ENCODE peak calls at places on chromosomes 16 and 17, in nine cellular contexts. M is NCI-H2107; R is stimulated activated CD8-positive, alpha-beta memory T cell treated with anti-CD3 and anti-CD28 coated beads, Interleukin-4, amount 100 ng/mL, for 1 hour; N is activated effector memory CD4-positive, alpha-beta T cell treated with Interleukin-2 at 50 U/mL for 16 hours; V is SK-N-SH; C is D341Med; I is Caco-2; H is K562; Y is OCI-LY7. L is an unnamed sample.
A peak's percentile ranks its signal among the peaks of the same experiment; 100 is the strongest.

GRCh38 chr16:57530531-57531252 is 5.7 kb downstream of the CCDC102A start:
- DNase-seq in M (no peak), R (no peak), N (no peak), V (peak; percentile 10), C (peak; percentile 18), I (peak; percentile 40), H (peak; percentile 2), Y (no peak), L (no peak)

GRCh38 chr16:23566724-23567123 is 9.2 kb downstream of the UBFD1 start:
- DNase-seq in M (no peak), R (no peak), N (no peak), V (no peak), C (no peak), I (no peak), H (no peak), Y (no peak), L (no peak)

GRCh38 chr16:68072038-68072695 is 13.0 kb upstream of the NFATC3 start:
- DNase-seq in M (no peak), R (no peak), N (no peak), V (no peak), C (no peak), I (no peak), H (peak; percentile 67), Y (no peak), L (no peak)

GRCh38 chr16:3665508-3665907 is 11.0 kb downstream of the DNASE1 start:
- DNase-seq in M (no peak), R (peak; percentile 4), N (peak; percentile 18), V (no peak), C (peak; percentile 15), I (no peak), H (no peak), Y (peak; percentile 57), L (no peak)

GRCh38 chr17:61981323-61981722 is 53.5 kb upstream of the INTS2 start:
- DNase-seq in M (no peak), R (no peak), N (no peak), V (no peak), C (no peak), I (no peak), H (no peak), Y (no peak), L (no peak)

GRCh38 chr17:4897198-4897657 is 2.1 kb upstream of the C17orf107 start:
- DNase-seq in M (no peak), R (no peak), N (no peak), V (no peak), C (no peak), I (no peak), H (no peak), Y (no peak), L (no peak)

GRCh38 chr16:2147981-2148671 is at the start of gene RAB26:
- DNase-seq in M (peak; percentile 85), R (no peak), N (peak; percentile 38), V (peak; percentile 91), C (peak; percentile 87), I (no peak), H (peak; percentile 83), Y (peak; percentile 70), L (peak; percentile 71)

GRCh38 chr16:70570967-70571570 is 47.5 kb downstream of the SF3B3 start:
- DNase-seq in M (no peak), R (no peak), N (no peak), V (no peak), C (no peak), I (peak; percentile 14), H (no peak), Y (no peak), L (no peak)

GRCh38 chr16:1150511-1150982 is 2.4 kb upstream of the CACNA1H start:
- DNase-seq in M (no peak), R (no peak), N (peak; percentile 8), V (no peak), C (no peak), I (no peak), H (peak; percentile 59), Y (peak; percentile 15), L (no peak)

GRCh38 chr16:24800586-24800985 is 45.2 kb upstream of the SLC5A11 start:
- DNase-seq in M (no peak), R (no peak), N (no peak), V (no peak), C (no peak), I (peak; percentile 46), H (no peak), Y (no peak), L (no peak)

GRCh38 chr17:17507465-17508011 is 11.3 kb upstream of the RASD1 start:
- DNase-seq in M (no peak), R (no peak), N (no peak), V (no peak), C (no peak), I (no peak), H (no peak), Y (no peak), L (no peak)

GRCh38 chr17:10021239-10021638 is 116.2 kb upstream of the RCVRN start:
- DNase-seq in M (no peak), R (no peak), N (no peak), V (no peak), C (no peak), I (no peak), H (no peak), Y (no peak), L (no peak)

GRCh38 chr16:5642470-5642869 is 544.9 kb upstream of the EEF2KMT start:
- DNase-seq in M (no peak), R (no peak), N (no peak), V (no peak), C (no peak), I (no peak), H (no peak), Y (no peak), L (no peak)

GRCh38 chr16:88701541-88702363 is 4.5 kb downstream of the RNF166 start:
- DNase-seq in M (no peak), R (no peak), N (peak; percentile 9), V (no peak), C (no peak), I (no peak), H (no peak), Y (no peak), L (no peak)

GRCh38 chr17:4635823-4636375 is 5.6 kb downstream of the ALOX15 start:
- DNase-seq in M (no peak), R (no peak), N (no peak), V (no peak), C (no peak), I (no peak), H (no peak), Y (peak; percentile 79), L (no peak)

GRCh38 chr17:5416886-5417285 is 2.6 kb downstream of the NUP88 start:
- DNase-seq in M (no peak), R (no peak), N (no peak), V (no peak), C (no peak), I (no peak), H (no peak), Y (no peak), L (no peak)

GRCh38 chr17:50785942-50786570 is 18.7 kb upstream of the ANKRD40CL start:
- DNase-seq in M (no peak), R (no peak), N (no peak), V (no peak), C (no peak), I (no peak), H (no peak), Y (no peak), L (peak; percentile 55)

GRCh38 chr17:14330492-14330920 is 29.6 kb downstream of the HS3ST3B1 start:
- DNase-seq in M (no peak), R (no peak), N (no peak), V (no peak), C (no peak), I (no peak), H (no peak), Y (no peak), L (no peak)

L was measured in NCI-H2029 treated with DMSO at 0.1 percent for 48 hours.